ENCODE peak calls at places on chromosomes 6 and 20, in seven cellular contexts. One of them, this sample, is unnamed.

GRCh38 chr20:8183526-8183925 is 51.5 kb downstream of the PLCB1 start:
- DNase-seq in psoas muscle: no peak
- DNase-seq in WTC11: no peak
- DNase-seq in heart left ventricle: no peak
- DNase-seq in Calu3: no peak
- DNase-seq in OCI-LY7: no peak
- DNase-seq in hepatocyte: no peak
- DNase-seq in this sample: no peak

GRCh38 chr6:95866732-95867131 is 149.0 kb upstream of the FUT9 start:
- DNase-seq in Calu3: peak; percentile 30
- DNase-seq in WTC11: peak; percentile 32
- DNase-seq in OCI-LY7: peak; percentile 9
- DNase-seq in heart left ventricle: no peak
- DNase-seq in hepatocyte: peak; percentile 32
- DNase-seq in psoas muscle: no peak
- DNase-seq in this sample: no peak

GRCh38 chr6:4433199-4433598 is 297.8 kb upstream of the ECI2 start:
- DNase-seq in heart left ventricle: no peak
- DNase-seq in WTC11: no peak
- DNase-seq in hepatocyte: no peak
- DNase-seq in Calu3: no peak
- DNase-seq in OCI-LY7: no peak
- DNase-seq in psoas muscle: no peak
- DNase-seq in this sample: no peak

GRCh38 chr6:21111399-21111725 is 482.2 kb upstream of the SOX4 start:
- DNase-seq in OCI-LY7: no peak
- DNase-seq in WTC11: no peak
- DNase-seq in psoas muscle: no peak
- DNase-seq in heart left ventricle: no peak
- DNase-seq in hepatocyte: peak; percentile 13
- DNase-seq in Calu3: peak; percentile 30
- DNase-seq in this sample: no peak

GRCh38 chr6:50978631-50979030 is 160.0 kb downstream of the TFAP2B start:
- DNase-seq in WTC11: no peak
- DNase-seq in psoas muscle: no peak
- DNase-seq in hepatocyte: no peak
- DNase-seq in OCI-LY7: no peak
- DNase-seq in heart left ventricle: no peak
- DNase-seq in Calu3: no peak
- DNase-seq in this sample: no peak

GRCh38 chr6:152573762-152574161 is 63.4 kb downstream of the SYNE1 start:
- DNase-seq in psoas muscle: no peak
- DNase-seq in hepatocyte: no peak
- DNase-seq in heart left ventricle: no peak
- DNase-seq in Calu3: no peak
- DNase-seq in OCI-LY7: no peak
- DNase-seq in WTC11: no peak
- DNase-seq in this sample: no peak

GRCh38 chr6:52393780-52394179 is 26.4 kb upstream of the EFHC1 start:
- DNase-seq in WTC11: no peak
- DNase-seq in psoas muscle: no peak
- DNase-seq in Calu3: no peak
- DNase-seq in heart left ventricle: no peak
- DNase-seq in OCI-LY7: no peak
- DNase-seq in hepatocyte: no peak
- DNase-seq in this sample: no peak

GRCh38 chr20:17545127-17545526 is 13.9 kb upstream of the BFSP1 start:
- DNase-seq in psoas muscle: no peak
- DNase-seq in heart left ventricle: no peak
- DNase-seq in Calu3: no peak
- DNase-seq in OCI-LY7: no peak
- DNase-seq in WTC11: no peak
- DNase-seq in hepatocyte: no peak
- DNase-seq in this sample: no peak

GRCh38 chr6:56760842-56761241 is 118.2 kb upstream of the DST start:
- DNase-seq in heart left ventricle: no peak
- DNase-seq in OCI-LY7: no peak
- DNase-seq in WTC11: no peak
- DNase-seq in psoas muscle: no peak
- DNase-seq in Calu3: no peak
- DNase-seq in hepatocyte: no peak
- DNase-seq in this sample: no peak

GRCh38 chr6:1878330-1878729 is 268.6 kb downstream of the FOXC1 start:
- DNase-seq in heart left ventricle: no peak
- DNase-seq in Calu3: no peak
- DNase-seq in psoas muscle: no peak
- DNase-seq in hepatocyte: no peak
- DNase-seq in WTC11: no peak
- DNase-seq in OCI-LY7: no peak
- DNase-seq in this sample: no peak

GRCh38 chr20:43040427-43040826 is 149.3 kb downstream of the PTPRT start:
- DNase-seq in OCI-LY7: peak; percentile 6
- DNase-seq in hepatocyte: peak; percentile 63
- DNase-seq in heart left ventricle: no peak
- DNase-seq in WTC11: peak; percentile 73
- DNase-seq in Calu3: peak; percentile 54
- DNase-seq in psoas muscle: no peak
- DNase-seq in this sample: no peak

DNA sequence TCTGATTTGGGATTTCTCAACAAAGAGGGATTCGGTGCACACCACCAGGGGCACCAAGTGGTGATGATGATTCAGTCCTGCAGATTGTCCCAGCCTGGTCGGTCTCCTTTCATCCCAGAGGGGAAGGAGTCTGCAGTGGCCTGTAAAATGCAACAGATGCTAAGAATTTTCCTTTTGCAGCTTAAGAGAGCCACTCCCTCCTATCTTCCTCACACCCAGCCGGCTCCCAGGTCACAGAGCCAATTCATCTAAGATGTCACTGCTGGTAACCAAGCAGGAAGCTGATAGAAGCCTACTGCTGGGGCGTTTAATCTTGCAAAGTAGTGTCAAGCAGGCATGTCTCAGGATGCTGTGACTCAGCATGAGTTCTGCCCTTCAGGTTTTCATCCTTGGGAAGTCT is 203.8 kb upstream of the LRFN2 start:
- DNase-seq in WTC11: no peak
- DNase-seq in psoas muscle: no peak
- DNase-seq in OCI-LY7: no peak
- DNase-seq in Calu3: no peak
- DNase-seq in heart left ventricle: no peak
- DNase-seq in hepatocyte: no peak
- DNase-seq in this sample: no peak
- TF ChIP-seq CTCF in WTC11: no peak
- TF ChIP-seq CTCF in psoas muscle: no peak
- TF ChIP-seq CTCF in OCI-LY7: no peak
- TF ChIP-seq CTCF in Calu3: no peak
- TF ChIP-seq CTCF in heart left ventricle: no peak
- TF ChIP-seq CTCF in hepatocyte: no peak
- TF ChIP-seq CTCF in this sample: no peak

DNA sequence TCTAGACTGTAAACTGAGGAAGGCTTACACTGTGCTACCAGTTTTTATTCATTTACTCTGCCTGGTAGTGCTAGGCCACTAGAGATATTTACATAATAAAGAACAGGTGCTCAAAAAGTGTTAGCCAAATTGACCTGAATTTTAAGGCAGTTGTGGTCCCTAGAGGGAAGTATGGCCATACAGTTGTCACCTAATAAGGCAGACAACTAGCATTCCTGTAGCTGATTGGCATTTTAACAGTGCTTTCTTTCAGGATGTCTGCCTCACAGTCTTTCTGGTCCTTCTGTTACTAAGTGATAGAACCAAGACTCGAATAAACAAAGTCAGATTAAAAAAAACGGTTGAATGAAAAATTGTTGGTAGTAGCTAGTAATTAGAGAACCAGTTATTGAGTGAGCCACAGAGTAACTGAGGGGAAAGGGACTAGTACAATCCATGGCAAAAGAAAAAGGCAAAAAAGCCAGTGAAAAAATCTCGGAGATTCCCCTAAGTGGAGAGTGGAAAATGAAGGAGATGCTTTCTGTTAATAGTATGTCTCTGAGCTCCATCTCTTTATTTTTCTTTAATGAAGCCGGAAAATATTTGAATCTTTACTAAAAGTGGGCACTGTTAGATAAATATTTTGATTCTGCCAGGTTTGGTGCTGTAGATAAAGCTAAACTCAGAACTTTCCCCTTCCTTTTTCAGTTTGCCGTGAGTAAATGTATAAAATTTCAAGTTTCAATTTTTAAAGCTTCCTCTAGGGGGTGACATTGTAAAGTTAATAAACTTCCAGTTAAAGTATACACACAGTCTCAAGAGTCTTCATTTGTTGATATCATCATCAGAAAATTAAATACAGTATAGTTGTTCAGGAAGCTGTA is 9.1 kb downstream of the VTA1 start:
- DNase-seq in OCI-LY7: peak; percentile 59
- DNase-seq in WTC11: no peak
- DNase-seq in hepatocyte: peak; percentile 41
- DNase-seq in Calu3: no peak
- DNase-seq in psoas muscle: no peak
- DNase-seq in heart left ventricle: no peak
- DNase-seq in this sample: no peak
- TF ChIP-seq CTCF in OCI-LY7: peak; percentile 79
- TF ChIP-seq CTCF in WTC11: peak; percentile 41
- TF ChIP-seq CTCF in hepatocyte: peak; percentile 59
- TF ChIP-seq CTCF in Calu3: no peak
- TF ChIP-seq CTCF in psoas muscle: peak; percentile 16
- TF ChIP-seq CTCF in heart left ventricle: peak; percentile 44
- TF ChIP-seq CTCF in this sample: no peak

GRCh38 chr6:122372647-122373046 is 26.8 kb upstream of the HSF2 start:
- DNase-seq in OCI-LY7: no peak
- DNase-seq in WTC11: no peak
- DNase-seq in psoas muscle: no peak
- DNase-seq in hepatocyte: no peak
- DNase-seq in heart left ventricle: no peak
- DNase-seq in Calu3: no peak
- DNase-seq in this sample: no peak
- TF ChIP-seq CTCF in OCI-LY7: peak; percentile 53
- TF ChIP-seq CTCF in WTC11: no peak
- TF ChIP-seq CTCF in psoas muscle: peak; percentile 30
- TF ChIP-seq CTCF in hepatocyte: peak; percentile 59
- TF ChIP-seq CTCF in heart left ventricle: peak; percentile 30
- TF ChIP-seq CTCF in Calu3: no peak
- TF ChIP-seq CTCF in this sample: no peak

GRCh38 chr20:33490023-33490933 is at the start of gene CBFA2T2:
- DNase-seq in OCI-LY7: no peak
- DNase-seq in psoas muscle: peak; percentile 84
- DNase-seq in Calu3: no peak
- DNase-seq in hepatocyte: no peak
- DNase-seq in WTC11: no peak
- DNase-seq in heart left ventricle: peak; percentile 86
- DNase-seq in this sample: peak; percentile 92
- TF ChIP-seq CTCF in OCI-LY7: no peak
- TF ChIP-seq CTCF in psoas muscle: no peak
- TF ChIP-seq CTCF in Calu3: no peak
- TF ChIP-seq CTCF in hepatocyte: no peak
- TF ChIP-seq CTCF in WTC11: no peak
- TF ChIP-seq CTCF in heart left ventricle: no peak
- TF ChIP-seq CTCF in this sample: no peak

GRCh38 chr6:13101409-13101808 is 226.9 kb downstream of the TBC1D7 start:
- DNase-seq in heart left ventricle: no peak
- DNase-seq in Calu3: no peak
- DNase-seq in OCI-LY7: no peak
- DNase-seq in WTC11: no peak
- DNase-seq in psoas muscle: no peak
- DNase-seq in hepatocyte: no peak
- DNase-seq in this sample: no peak

GRCh38 chr6:13098808-13099570 is 229.3 kb downstream of the TBC1D7 start:
- DNase-seq in Calu3: no peak
- DNase-seq in WTC11: no peak
- DNase-seq in OCI-LY7: no peak
- DNase-seq in heart left ventricle: no peak
- DNase-seq in psoas muscle: no peak
- DNase-seq in hepatocyte: no peak
- DNase-seq in this sample: no peak

GRCh38 chr6:13098006-13098405 is 230.3 kb downstream of the TBC1D7 start:
- DNase-seq in hepatocyte: no peak
- DNase-seq in heart left ventricle: no peak
- DNase-seq in psoas muscle: no peak
- DNase-seq in OCI-LY7: no peak
- DNase-seq in Calu3: no peak
- DNase-seq in WTC11: no peak
- DNase-seq in this sample: no peak

GRCh38 chr6:13101985-13102384 is 226.4 kb downstream of the TBC1D7 start:
- DNase-seq in psoas muscle: no peak
- DNase-seq in Calu3: no peak
- DNase-seq in hepatocyte: no peak
- DNase-seq in OCI-LY7: no peak
- DNase-seq in WTC11: no peak
- DNase-seq in heart left ventricle: no peak
- DNase-seq in this sample: no peak

DNA sequence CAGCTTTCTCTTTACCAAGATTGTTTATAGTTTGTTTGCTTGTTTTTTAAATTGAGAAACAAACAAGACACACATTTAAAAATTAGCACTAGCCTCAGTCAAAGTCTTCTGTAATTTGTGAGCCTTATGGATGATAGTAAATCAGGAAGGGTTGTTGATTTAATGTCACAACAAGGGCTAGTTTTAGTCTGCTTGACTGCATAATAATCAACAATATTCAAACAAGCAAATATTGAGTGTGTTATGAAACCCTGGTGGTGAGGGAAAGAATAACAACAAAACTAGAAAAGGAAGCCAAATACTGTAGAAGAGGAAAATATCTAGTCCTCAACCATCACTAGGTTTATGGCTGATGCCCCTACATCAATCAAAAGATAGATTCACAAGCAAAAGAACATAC is 228.6 kb downstream of the TBC1D7 start:
- DNase-seq in WTC11: no peak
- DNase-seq in Calu3: no peak
- DNase-seq in heart left ventricle: no peak
- DNase-seq in psoas muscle: no peak
- DNase-seq in hepatocyte: no peak
- DNase-seq in OCI-LY7: no peak
- DNase-seq in this sample: no peak
- TF ChIP-seq CTCF in WTC11: no peak
- TF ChIP-seq CTCF in Calu3: no peak
- TF ChIP-seq CTCF in heart left ventricle: peak; percentile 7
- TF ChIP-seq CTCF in psoas muscle: no peak
- TF ChIP-seq CTCF in hepatocyte: peak; percentile 5
- TF ChIP-seq CTCF in OCI-LY7: peak; percentile 63
- TF ChIP-seq CTCF in this sample: no peak

GRCh38 chr6:132179955-132180354 is 221.3 kb downstream of the MOXD1 start:
- DNase-seq in WTC11: no peak
- DNase-seq in Calu3: no peak
- DNase-seq in hepatocyte: no peak
- DNase-seq in psoas muscle: no peak
- DNase-seq in heart left ventricle: no peak
- DNase-seq in OCI-LY7: no peak
- DNase-seq in this sample: no peak
- TF ChIP-seq CTCF in WTC11: no peak
- TF ChIP-seq CTCF in Calu3: no peak
- TF ChIP-seq CTCF in hepatocyte: no peak
- TF ChIP-seq CTCF in psoas muscle: no peak
- TF ChIP-seq CTCF in heart left ventricle: no peak
- TF ChIP-seq CTCF in OCI-LY7: no peak
- TF ChIP-seq CTCF in this sample: no peak

GRCh38 chr20:61953789-61954125 is 111.9 kb downstream of the TAF4 start:
- DNase-seq in WTC11: no peak
- DNase-seq in psoas muscle: no peak
- DNase-seq in Calu3: no peak
- DNase-seq in OCI-LY7: no peak
- DNase-seq in hepatocyte: no peak
- DNase-seq in heart left ventricle: no peak
- DNase-seq in this sample: peak; percentile 33
- TF ChIP-seq CTCF in WTC11: no peak
- TF ChIP-seq CTCF in psoas muscle: no peak
- TF ChIP-seq CTCF in Calu3: no peak
- TF ChIP-seq CTCF in OCI-LY7: no peak
- TF ChIP-seq CTCF in hepatocyte: no peak
- TF ChIP-seq CTCF in heart left ventricle: no peak
- TF ChIP-seq CTCF in this sample: no peak